ENCODE peak calls at places on chromosomes 16 and 17, in six cellular contexts. One of them, this sample, is unnamed.

GRCh38 chr16:50202926-50203624 is 50.0 kb downstream of the TENT4B start:
- DNase-seq in HepG2: peak; percentile 92
- DNase-seq in ovary: peak; percentile 40
- DNase-seq in tibial nerve: peak; percentile 51
- DNase-seq in esophagus muscularis mucosa: no peak
- DNase-seq in A549: peak; percentile 81
- DNase-seq in this sample: no peak

GRCh38 chr16:85992779-85993178 is 93.8 kb downstream of the IRF8 start:
- DNase-seq in ovary: no peak
- DNase-seq in HepG2: no peak
- DNase-seq in tibial nerve: no peak
- DNase-seq in A549: no peak
- DNase-seq in esophagus muscularis mucosa: no peak
- DNase-seq in this sample: no peak

GRCh38 chr17:10790491-10791401 is 13.2 kb downstream of the TMEM238L start:
- DNase-seq in HepG2: no peak
- DNase-seq in A549: no peak
- DNase-seq in ovary: peak; percentile 48
- DNase-seq in tibial nerve: peak; percentile 29
- DNase-seq in esophagus muscularis mucosa: no peak
- DNase-seq in this sample: no peak

GRCh38 chr16:12158428-12158827 is 181.9 kb downstream of the SNX29 start:
- DNase-seq in HepG2: no peak
- DNase-seq in A549: no peak
- DNase-seq in ovary: no peak
- DNase-seq in tibial nerve: no peak
- DNase-seq in esophagus muscularis mucosa: no peak
- DNase-seq in this sample: no peak

GRCh38 chr17:21194688-21195087 is 19.3 kb downstream of the TMEM11 start:
- DNase-seq in HepG2: no peak
- DNase-seq in tibial nerve: peak; percentile 45
- DNase-seq in ovary: peak; percentile 52
- DNase-seq in esophagus muscularis mucosa: no peak
- DNase-seq in A549: no peak
- DNase-seq in this sample: no peak

GRCh38 chr16:14102925-14103720 is 32.0 kb downstream of the MRTFB start:
- DNase-seq in tibial nerve: no peak
- DNase-seq in A549: no peak
- DNase-seq in esophagus muscularis mucosa: no peak
- DNase-seq in ovary: no peak
- DNase-seq in HepG2: no peak
- DNase-seq in this sample: no peak

GRCh38 chr17:70276931-70277330 is 107.6 kb downstream of the KCNJ2 start:
- DNase-seq in A549: no peak
- DNase-seq in HepG2: no peak
- DNase-seq in tibial nerve: no peak
- DNase-seq in ovary: no peak
- DNase-seq in esophagus muscularis mucosa: no peak
- DNase-seq in this sample: no peak

GRCh38 chr17:14919049-14919545 is 346.0 kb downstream of the PMP22 start:
- DNase-seq in A549: no peak
- DNase-seq in ovary: no peak
- DNase-seq in HepG2: no peak
- DNase-seq in esophagus muscularis mucosa: no peak
- DNase-seq in tibial nerve: no peak
- DNase-seq in this sample: no peak

GRCh38 chr17:17527534-17527933 is 31.3 kb upstream of the RASD1 start:
- DNase-seq in A549: no peak
- DNase-seq in ovary: no peak
- DNase-seq in HepG2: no peak
- DNase-seq in esophagus muscularis mucosa: no peak
- DNase-seq in tibial nerve: no peak
- DNase-seq in this sample: no peak

GRCh38 chr17:59695943-59696681 is 11.1 kb downstream of the PTRH2 start:
- DNase-seq in HepG2: no peak
- DNase-seq in A549: peak; percentile 36
- DNase-seq in ovary: no peak
- DNase-seq in tibial nerve: no peak
- DNase-seq in esophagus muscularis mucosa: no peak
- DNase-seq in this sample: no peak
- TF ChIP-seq EP300 in HepG2: no peak
- TF ChIP-seq EP300 in A549: peak; percentile 42
- TF ChIP-seq EP300 in ovary: no peak
- TF ChIP-seq EP300 in tibial nerve: no peak
- TF ChIP-seq EP300 in esophagus muscularis mucosa: no peak
- TF ChIP-seq EP300 in this sample: no peak

DNA sequence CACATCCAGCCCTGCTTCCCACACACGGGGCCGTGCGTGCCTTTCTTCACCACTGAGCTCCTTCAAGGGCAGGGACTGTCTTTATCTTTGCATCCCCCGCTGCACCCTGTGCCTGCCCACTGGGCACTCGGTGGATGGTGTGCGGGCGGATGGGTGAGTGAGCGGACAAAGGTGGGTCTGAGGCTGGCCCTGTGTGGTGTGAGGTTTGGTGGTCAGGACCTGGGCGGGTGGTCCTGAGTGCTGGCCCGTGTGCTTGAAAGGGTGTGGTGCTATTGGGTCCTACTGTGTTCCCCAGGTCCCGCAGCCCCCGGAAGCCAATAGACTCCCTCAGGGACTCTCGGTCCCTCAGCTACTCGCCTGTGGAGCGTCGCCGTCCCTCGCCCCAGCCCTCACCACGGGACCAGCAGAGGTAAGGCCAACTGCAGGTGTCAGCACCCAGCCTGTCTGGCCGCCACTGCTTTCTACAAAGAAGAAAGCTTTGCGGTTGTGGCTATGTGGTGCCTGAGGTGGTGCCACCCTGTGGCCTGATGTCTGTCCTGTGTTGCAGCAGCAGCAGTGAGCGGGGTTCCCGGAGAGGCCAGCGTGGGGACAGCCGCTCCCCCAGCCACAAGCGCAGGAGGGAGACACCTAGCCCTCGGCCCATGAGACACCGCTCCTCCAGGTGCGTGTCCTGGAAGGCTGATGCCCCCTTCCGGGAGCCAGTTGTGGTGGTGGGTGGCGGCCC is 6.9 kb downstream of the ELOB start:
- DNase-seq in tibial nerve: no peak
- DNase-seq in HepG2: no peak
- DNase-seq in esophagus muscularis mucosa: no peak
- DNase-seq in A549: peak; percentile 55
- DNase-seq in ovary: no peak
- DNase-seq in this sample: no peak
- TF ChIP-seq CTCF in tibial nerve: no peak
- TF ChIP-seq CTCF in HepG2: peak; percentile 14
- TF ChIP-seq CTCF in esophagus muscularis mucosa: no peak
- TF ChIP-seq CTCF in A549: no peak
- TF ChIP-seq CTCF in ovary: no peak
- TF ChIP-seq CTCF in this sample: no peak

DNA sequence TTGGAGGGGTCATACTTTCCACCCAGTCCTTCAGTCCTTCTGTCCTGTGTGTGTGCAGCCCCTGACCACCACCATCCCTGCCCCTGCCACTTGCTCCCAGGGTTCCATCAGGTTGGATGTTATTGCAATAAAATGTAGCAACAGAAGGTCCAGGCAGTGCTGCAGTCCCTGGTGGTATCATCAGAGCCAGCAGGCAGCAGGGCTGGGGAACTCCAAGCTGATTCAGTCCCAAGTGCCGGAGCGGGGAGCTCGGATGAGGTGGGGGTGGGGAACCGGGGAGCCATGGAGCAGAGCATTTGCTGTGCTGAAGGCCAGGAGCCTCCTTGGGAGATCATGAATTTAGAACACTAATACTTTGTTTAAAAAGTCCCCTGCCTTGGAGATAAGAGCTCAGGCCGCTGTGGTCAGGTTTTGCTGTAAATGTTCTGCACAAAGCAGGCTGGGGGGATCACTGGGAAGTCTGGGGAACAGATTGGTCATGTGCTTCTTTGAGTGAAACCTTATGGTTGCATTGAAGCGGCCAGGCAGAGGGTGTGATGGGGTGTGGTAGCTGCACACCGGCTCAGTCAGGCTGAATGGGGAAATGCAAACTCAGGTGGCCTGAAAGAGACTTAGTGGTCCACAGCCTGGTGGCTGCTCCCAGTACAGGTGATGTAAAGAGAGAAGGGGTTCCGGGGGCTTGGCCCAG is 225.9 kb downstream of the SEC14L1 start:
- DNase-seq in tibial nerve: no peak
- DNase-seq in A549: no peak
- DNase-seq in esophagus muscularis mucosa: no peak
- DNase-seq in HepG2: no peak
- DNase-seq in ovary: peak; percentile 43
- DNase-seq in this sample: peak; percentile 66
- H3K4me1 ChIP-seq in tibial nerve: no peaks in the 10 kb centered on the region
- H3K4me1 ChIP-seq in A549: peaks cover 88% of the 10 kb centered on the region
- H3K4me1 ChIP-seq in esophagus muscularis mucosa: peaks cover 72% of the 10 kb centered on the region
- H3K4me1 ChIP-seq in HepG2: peaks cover 77% of the 10 kb centered on the region
- H3K4me1 ChIP-seq in ovary: peaks cover 31% of the 10 kb centered on the region
- H3K4me1 ChIP-seq in this sample: peaks cover 82% of the 10 kb centered on the region

GRCh38 chr16:72721981-72722380 is 325.9 kb downstream of the ZFHX3 start:
- DNase-seq in ovary: no peak
- DNase-seq in HepG2: no peak
- DNase-seq in esophagus muscularis mucosa: no peak
- DNase-seq in tibial nerve: no peak
- DNase-seq in A549: no peak
- DNase-seq in this sample: no peak
- TF ChIP-seq EP300 in ovary: no peak
- TF ChIP-seq EP300 in HepG2: no peak
- TF ChIP-seq EP300 in esophagus muscularis mucosa: no peak
- TF ChIP-seq EP300 in tibial nerve: no peak
- TF ChIP-seq EP300 in A549: no peak
- TF ChIP-seq EP300 in this sample: no peak

GRCh38 chr16:87946596-87947350 is 4.5 kb upstream of the BANP start:
- DNase-seq in HepG2: no peak
- DNase-seq in tibial nerve: no peak
- DNase-seq in esophagus muscularis mucosa: no peak
- DNase-seq in A549: no peak
- DNase-seq in ovary: no peak
- DNase-seq in this sample: no peak
- TF ChIP-seq CTCF in HepG2: no peak
- TF ChIP-seq CTCF in tibial nerve: no peak
- TF ChIP-seq CTCF in esophagus muscularis mucosa: no peak
- TF ChIP-seq CTCF in A549: no peak
- TF ChIP-seq CTCF in ovary: no peak
- TF ChIP-seq CTCF in this sample: no peak

GRCh38 chr16:684067-684794 is at the start of gene JMJD8:
- DNase-seq in A549: peak; percentile 97
- DNase-seq in tibial nerve: peak; percentile 93
- DNase-seq in ovary: peak; percentile 97
- DNase-seq in HepG2: no peak
- DNase-seq in esophagus muscularis mucosa: peak; percentile 97
- DNase-seq in this sample: peak; percentile 98
- H3K4me1 ChIP-seq in A549: peaks cover 34% of the 10 kb centered on the region
- H3K4me1 ChIP-seq in tibial nerve: no peaks in the 10 kb centered on the region
- H3K4me1 ChIP-seq in ovary: peaks cover 30% of the 10 kb centered on the region
- H3K4me1 ChIP-seq in HepG2: peaks cover 23% of the 10 kb centered on the region
- H3K4me1 ChIP-seq in esophagus muscularis mucosa: peaks cover 70% of the 10 kb centered on the region
- H3K4me1 ChIP-seq in this sample: peaks cover 72% of the 10 kb centered on the region

GRCh38 chr17:67492824-67493490 is 115.9 kb downstream of the PITPNC1 start:
- DNase-seq in A549: no peak
- DNase-seq in ovary: no peak
- DNase-seq in esophagus muscularis mucosa: no peak
- DNase-seq in tibial nerve: no peak
- DNase-seq in HepG2: no peak
- DNase-seq in this sample: no peak

GRCh38 chr17:67490471-67490870 is 113.4 kb downstream of the PITPNC1 start:
- DNase-seq in tibial nerve: no peak
- DNase-seq in esophagus muscularis mucosa: no peak
- DNase-seq in ovary: no peak
- DNase-seq in HepG2: no peak
- DNase-seq in A549: no peak
- DNase-seq in this sample: no peak

GRCh38 chr17:67491678-67492019 is 114.6 kb downstream of the PITPNC1 start:
- DNase-seq in ovary: no peak
- DNase-seq in HepG2: no peak
- DNase-seq in A549: no peak
- DNase-seq in tibial nerve: no peak
- DNase-seq in esophagus muscularis mucosa: no peak
- DNase-seq in this sample: no peak

GRCh38 chr17:67492251-67492740 is 115.2 kb downstream of the PITPNC1 start:
- DNase-seq in A549: no peak
- DNase-seq in tibial nerve: no peak
- DNase-seq in HepG2: no peak
- DNase-seq in ovary: no peak
- DNase-seq in esophagus muscularis mucosa: no peak
- DNase-seq in this sample: no peak

GRCh38 chr17:67491009-67491677 is 114.1 kb downstream of the PITPNC1 start:
- DNase-seq in A549: peak; percentile 91
- DNase-seq in HepG2: peak; percentile 19
- DNase-seq in tibial nerve: peak; percentile 80
- DNase-seq in esophagus muscularis mucosa: peak; percentile 95
- DNase-seq in ovary: peak; percentile 88
- DNase-seq in this sample: peak; percentile 95
- TF ChIP-seq EP300 in A549: peak; percentile 57
- TF ChIP-seq EP300 in HepG2: no peak
- TF ChIP-seq EP300 in tibial nerve: peak; percentile 90
- TF ChIP-seq EP300 in esophagus muscularis mucosa: peak; percentile 87
- TF ChIP-seq EP300 in ovary: peak; percentile 63
- TF ChIP-seq EP300 in this sample: peak; percentile 74

This sample was measured in suprapubic skin.